ENCODE peak calls at places on chromosomes 11 and 22, in six cellular contexts. H is A549, X is HCT116, U is K562, L is endothelial cell of umbilical vein, S is HepG2. E is an unnamed sample.

GRCh38 chr11:68579455-68579854 is 104.9 kb upstream of the GAL start:
- DNase-seq in H (no peak), X (no peak), U (no peak), L (no peak), S (no peak), E (no peak)

GRCh38 chr11:59545179-59546020 is 34.1 kb downstream of the OR4D9 start:
- DNase-seq in H (peak), X (peak), U (peak), L (peak), S (no peak), E (peak)

GRCh38 chr22:26079009-26079408 is 90.3 kb upstream of the SEZ6L start:
- DNase-seq in H (no peak), X (no peak), U (no peak), L (no peak), S (no peak), E (peak)

GRCh38 chr11:38169286-38169685 is 1571.2 kb upstream of the RAG2 start:
- DNase-seq in H (no peak), X (no peak), U (no peak), L (peak), S (peak), E (no peak)

GRCh38 chr11:70040869-70041501 is 37.1 kb upstream of the ANO1 start:
- DNase-seq in H (no peak), X (no peak), U (no peak), L (no peak), S (no peak), E (no peak)

GRCh38 chr22:39232246-39232645 is 12.5 kb downstream of the PDGFB start:
- DNase-seq in H (no peak), X (no peak), U (no peak), L (no peak), S (no peak), E (no peak)

GRCh38 chr22:30308518-30309230 is 18.1 kb downstream of the TBC1D10A start:
- DNase-seq in H (no peak), X (no peak), U (no peak), L (no peak), S (no peak), E (no peak)

GRCh38 chr22:47174096-47174495 is 411.6 kb downstream of the TBC1D22A start:
- DNase-seq in H (no peak), X (no peak), U (no peak), L (no peak), S (no peak), E (no peak)

GRCh38 chr11:47256374-47256773 is 1.4 kb upstream of the NR1H3 start:
- DNase-seq in H (no peak), X (no peak), U (no peak), L (no peak), S (no peak), E (no peak)

GRCh38 chr22:32469799-32470212 is 4.8 kb upstream of the FBXO7 start:
- DNase-seq in H (peak), X (peak), U (peak), L (no peak), S (no peak), E (peak)

DNA sequence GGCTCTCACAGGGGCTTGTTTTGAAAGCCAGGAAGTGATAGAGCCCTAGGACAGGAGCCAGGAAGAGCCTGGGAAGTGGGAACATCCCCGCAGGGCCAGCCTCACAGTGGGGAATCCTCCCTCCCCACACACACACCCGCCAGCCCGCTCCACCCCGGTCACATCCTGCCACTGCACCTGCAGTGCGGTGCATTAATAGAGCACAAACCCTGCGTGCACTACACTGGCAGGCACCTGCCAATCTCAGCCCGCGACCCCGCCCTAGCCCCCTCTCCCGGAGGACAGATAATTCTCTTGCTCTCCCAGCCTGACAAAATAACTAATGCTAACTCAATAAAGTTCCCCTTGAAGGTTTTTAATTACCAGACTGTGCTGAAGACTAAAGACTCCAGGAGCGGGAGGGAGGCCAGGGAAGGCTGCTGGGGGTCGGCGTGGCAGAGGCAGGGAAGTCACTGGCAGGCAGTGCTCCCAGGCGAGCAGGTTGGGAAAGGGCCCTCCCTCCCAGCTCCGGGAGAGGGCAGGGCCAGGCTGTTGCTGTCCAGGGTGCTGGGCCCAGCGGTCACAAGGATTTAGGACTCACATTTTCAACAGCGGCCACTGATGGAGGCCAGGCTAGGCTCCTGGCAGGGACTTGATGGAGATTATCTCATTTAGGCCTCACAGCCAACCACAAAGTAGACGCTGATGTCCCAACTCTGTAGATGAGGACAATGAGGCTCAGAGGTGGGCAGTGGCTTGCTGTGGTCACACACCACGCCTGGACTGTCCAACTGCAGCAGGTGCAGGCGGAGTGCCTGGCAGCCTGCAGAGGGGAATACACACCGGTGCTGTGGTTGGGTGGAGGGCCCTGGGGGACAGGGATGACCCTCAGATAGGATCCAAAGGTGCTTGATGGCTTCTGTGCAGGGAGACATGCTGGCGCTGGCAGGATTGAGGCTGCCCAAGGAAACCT is 23.9 kb upstream of the TCF20 start:
- DNase-seq in H (no peak), X (no peak), U (peak), L (peak), S (peak), E (peak)
- TF ChIP-seq MAX in H (no peak), X (no peak), U (no peak), L (no peak), S (peak), E (no peak)

GRCh38 chr11:93169950-93170561 is 27.7 kb downstream of the SLC36A4 start:
- DNase-seq in H (no peak), X (peak), U (no peak), L (peak), S (peak), E (peak)
- TF ChIP-seq CTCF in H (peak), X (no peak), U (peak), L (peak), S (peak), E (peak)

DNA sequence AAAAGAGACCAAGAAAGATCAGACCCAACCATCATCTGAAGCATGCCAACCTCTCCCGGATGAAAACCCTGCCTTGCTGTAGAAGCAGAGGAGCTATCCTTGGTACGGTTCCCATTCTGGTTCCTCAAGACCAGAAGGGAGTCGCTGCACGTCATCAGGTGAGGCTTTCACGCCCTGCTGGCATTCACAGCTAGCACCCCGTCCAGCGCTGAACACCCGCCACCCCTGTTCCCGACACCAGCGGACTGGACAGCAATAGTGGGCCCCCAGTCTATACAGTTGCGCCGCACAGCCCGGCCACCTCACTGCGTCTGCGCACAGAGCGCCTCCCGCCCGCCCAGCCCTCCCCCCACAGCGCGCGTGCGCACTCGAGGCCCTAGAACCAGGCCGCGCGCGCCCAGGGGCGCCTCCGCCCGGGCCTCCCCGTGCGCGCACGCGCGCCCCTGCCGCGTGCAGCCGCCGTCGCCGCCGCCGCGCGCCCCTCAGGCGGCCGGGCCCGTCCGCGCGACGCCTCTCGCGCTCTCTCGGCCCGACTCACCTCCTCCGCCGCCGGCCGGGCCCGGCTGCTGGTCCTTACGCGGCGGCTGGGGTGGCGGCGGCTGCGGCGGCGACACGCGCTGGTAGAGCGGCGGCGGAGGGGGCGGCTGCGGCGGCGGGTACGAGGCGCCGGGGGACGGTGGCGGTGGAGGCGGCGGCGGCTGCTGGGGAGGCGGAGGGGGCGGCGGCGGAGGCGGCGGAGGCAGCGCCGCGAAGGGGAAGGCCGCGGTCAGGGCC is 706 bp downstream of the SF1 start:
- DNase-seq in H (peak), X (no peak), U (peak), L (peak), S (peak), E (peak)
- TF ChIP-seq POLR2A in H (peak), X (peak), U (peak), L (peak), S (peak), E (no peak)

DNA sequence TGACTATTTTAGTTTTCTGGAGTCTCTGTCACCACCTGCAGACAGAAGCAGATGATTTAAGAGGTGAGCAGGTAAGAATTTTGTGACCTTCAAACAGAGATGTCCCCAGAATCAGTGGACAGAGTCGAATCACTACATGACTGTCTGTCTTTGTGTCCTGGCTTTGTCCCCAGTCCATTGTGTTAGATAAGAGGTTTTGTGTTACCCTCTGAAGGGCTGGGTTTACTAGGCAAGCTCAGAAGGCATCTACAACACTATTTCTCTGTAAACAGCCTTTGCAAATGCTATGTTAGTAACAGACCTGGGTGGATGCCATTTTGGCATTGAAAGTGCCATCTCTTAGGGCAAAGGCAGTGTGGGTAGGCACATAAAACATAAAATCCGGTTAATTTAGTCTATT is 40.2 kb upstream of the CADM1 start:
- DNase-seq in H (no peak), X (no peak), U (no peak), L (no peak), S (no peak), E (no peak)
- TF ChIP-seq MAX in H (no peak), X (no peak), U (no peak), L (no peak), S (no peak), E (no peak)